ENCODE peak calls at places on chromosomes 5 and 9, in four cellular contexts. V is PC-9, Q is ovary, P is psoas muscle. R is an unnamed sample. For H3K27me3, the result is how much of the 10 kb centered on the place peaks cover.

GRCh38 chr9:112186695-112187094 is 11.6 kb upstream of the SUSD1 start:
- DNase-seq in V (no peak), P (no peak), Q (no peak), R (no peak)

GRCh38 chr5:37786855-37787254 is 53.0 kb downstream of the GDNF start:
- DNase-seq in V (no peak), Q (no peak), P (no peak), R (no peak)

GRCh38 chr9:98819231-98819630 is 11.8 kb downstream of the GALNT12 start:
- DNase-seq in Q (no peak), P (no peak), V (no peak), R (no peak)

GRCh38 chr5:97628011-97628410 is 445.0 kb upstream of the RIOK2 start:
- DNase-seq in Q (no peak), P (no peak), V (no peak), R (no peak)

GRCh38 chr5:32785639-32786216 is 74.6 kb downstream of the NPR3 start:
- DNase-seq in Q (no peak), V (peak), P (no peak), R (no peak)

GRCh38 chr9:136840877-136841645 is 1.2 kb upstream of the AJM1 start:
- DNase-seq in Q (no peak), V (peak), P (no peak), R (no peak)

GRCh38 chr9:137167752-137168574 is 1.9 kb downstream of the LRRC26 start:
- DNase-seq in V (no peak), Q (no peak), P (no peak), R (no peak)

GRCh38 chr9:117073539-117074336 is 341.1 kb downstream of the ASTN2 start:
- DNase-seq in V (no peak), Q (no peak), P (no peak), R (no peak)

GRCh38 chr5:59335544-59335943 is 558.0 kb downstream of the PDE4D start:
- DNase-seq in P (no peak), V (no peak), Q (no peak), R (no peak)

GRCh38 chr5:168301593-168302388 is 10.3 kb downstream of the WWC1 start:
- DNase-seq in V (peak), P (no peak), Q (no peak), R (no peak)

GRCh38 chr9:6150483-6150882 is 65.1 kb upstream of the IL33 start:
- DNase-seq in Q (no peak), V (no peak), P (no peak), R (no peak)

GRCh38 chr9:122140368-122141193 is 19.0 kb downstream of the NDUFA8 start:
- DNase-seq in V (no peak), P (no peak), Q (no peak), R (no peak)

GRCh38 chr5:17118631-17119030 is 98.8 kb upstream of the BASP1 start:
- DNase-seq in V (peak), Q (no peak), P (peak), R (peak)

DNA sequence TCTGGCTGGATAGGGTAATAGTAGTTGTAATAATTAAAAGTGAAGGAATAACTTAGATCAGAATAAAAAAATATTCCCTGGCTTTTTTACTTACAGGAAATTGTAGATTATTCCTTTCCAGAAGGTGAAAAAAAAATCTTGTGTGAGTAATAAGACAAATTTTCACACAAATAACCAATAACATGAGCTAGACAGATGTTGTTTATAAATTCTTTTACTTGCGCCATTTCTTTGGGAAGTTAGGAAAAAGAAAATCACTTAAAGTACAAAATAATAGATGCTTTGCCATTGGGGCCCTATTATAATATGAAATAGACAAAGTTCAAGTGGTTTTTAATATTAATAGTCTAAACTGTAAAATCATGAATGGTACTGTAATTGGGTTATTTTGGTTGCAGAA is 204.1 kb downstream of the ARRDC3 start:
- DNase-seq in P (no peak), Q (no peak), V (no peak), R (peak)
- H3K4me3 ChIP-seq in P (no peak), Q (no peak), V (no peak), R (no peak)

DNA sequence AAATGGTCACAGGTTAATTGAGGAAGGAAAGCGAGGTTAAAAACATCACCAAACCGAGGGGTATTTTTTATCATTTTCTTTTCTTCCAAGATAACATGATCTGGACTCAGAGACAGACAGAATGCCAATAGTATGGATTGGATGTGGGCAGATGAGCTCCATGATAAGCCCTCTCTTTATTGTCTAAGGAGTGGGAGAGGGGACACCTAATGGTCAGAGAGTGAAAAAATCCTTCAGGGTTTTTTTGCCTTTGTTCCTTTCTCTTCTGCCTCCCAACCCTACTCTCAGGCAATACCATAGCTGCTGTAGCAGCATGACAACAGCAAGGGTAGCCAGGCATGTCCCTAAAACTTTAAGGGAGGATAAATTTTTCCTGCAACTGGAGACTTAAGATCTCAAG is 94.7 kb downstream of the DIRAS2 start:
- DNase-seq in Q (no peak), P (no peak), V (no peak), R (no peak)
- TF ChIP-seq CTCF in Q (no peak), P (no peak), V (no peak), R (peak)

DNA sequence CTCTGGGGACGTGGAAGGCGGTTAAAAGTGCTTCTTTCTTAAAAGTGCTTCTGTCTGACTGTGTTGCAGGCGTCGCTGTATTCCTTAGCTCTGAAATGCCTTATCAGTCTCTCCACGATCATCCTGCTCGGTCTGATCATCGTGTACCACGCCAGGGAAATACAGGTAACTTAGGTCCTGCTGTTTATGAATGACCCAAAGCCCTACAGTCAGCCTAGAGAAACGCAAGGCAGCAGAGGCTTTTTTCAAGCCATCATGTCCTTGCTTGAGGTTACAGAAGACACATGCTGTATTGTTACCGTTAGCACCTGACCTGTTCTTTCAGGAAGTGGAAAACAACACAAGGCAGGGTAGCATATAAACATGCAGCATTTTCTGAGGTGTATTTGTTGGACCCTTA is 2.0 kb downstream of the KCNN2 start:
- DNase-seq in V (no peak), P (no peak), Q (no peak), R (no peak)
- H3K27me3 ChIP-seq in V (under half), P (under half), Q (under half), R (under half)

DNA sequence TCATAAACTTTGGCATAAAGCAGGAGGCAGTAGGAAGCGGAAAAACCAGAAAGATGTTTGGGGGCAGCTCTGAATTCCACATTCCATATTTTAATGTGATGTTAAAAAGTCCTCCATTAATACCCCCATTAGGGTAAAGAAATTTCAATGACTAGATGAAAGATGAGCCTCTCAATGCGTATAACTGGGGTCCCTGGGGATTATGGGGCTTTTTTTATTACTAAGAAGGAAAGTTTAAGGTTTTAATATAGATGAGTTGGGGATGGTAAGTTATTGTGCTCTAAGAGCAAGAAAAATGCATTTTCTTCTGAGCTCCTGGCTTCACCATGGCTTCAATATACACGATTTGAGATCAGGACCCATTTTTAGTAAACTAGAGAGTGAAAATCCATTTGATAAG is 321.9 kb downstream of the CDK5RAP2 start:
- DNase-seq in V (no peak), Q (no peak), P (no peak), R (no peak)
- H3K4me3 ChIP-seq in V (no peak), Q (no peak), P (no peak), R (no peak)